ENCODE peak calls at places on chromosomes 5 and 9, in five cellular contexts. Z is foreskin fibroblast, L is BJ, K is choroid plexus epithelial cell, I is stomach. J is an unnamed sample.

GRCh38 chr9:16925426-16925825 is 55.0 kb upstream of the BNC2 start:
- DNase-seq in Z (peak; percentile 65), L (peak; percentile 20), K (peak; percentile 64), I (no peak), J (no peak)

GRCh38 chr9:124110307-124110915 is 98.8 kb downstream of the LHX2 start:
- DNase-seq in Z (peak; percentile 79), L (no peak), K (peak; percentile 74), I (peak; percentile 55), J (peak; percentile 23)

GRCh38 chr9:104987743-104988142 is 59.8 kb upstream of the ABCA1 start:
- DNase-seq in Z (no peak), L (no peak), K (no peak), I (no peak), J (no peak)

GRCh38 chr5:131386779-131387178 is 122.9 kb downstream of the CDC42SE2 start:
- DNase-seq in Z (no peak), L (no peak), K (peak; percentile 49), I (no peak), J (no peak)

GRCh38 chr9:75410405-75410804 is 322.1 kb downstream of the OSTF1 start:
- DNase-seq in Z (no peak), L (no peak), K (no peak), I (no peak), J (no peak)

GRCh38 chr9:131575121-131575640 is 29.9 kb downstream of the PRRT1B start:
- DNase-seq in Z (no peak), L (no peak), K (no peak), I (no peak), J (no peak)

GRCh38 chr5:57816108-57816507 is 333.5 kb upstream of the ACTBL2 start:
- DNase-seq in Z (peak; percentile 95), L (peak; percentile 92), K (peak; percentile 98), I (no peak), J (peak; percentile 92)

GRCh38 chr9:71928806-71929205 is 17.4 kb downstream of the C9orf85 start:
- DNase-seq in Z (peak; percentile 61), L (peak; percentile 39), K (no peak), I (no peak), J (no peak)

GRCh38 chr9:134670042-134670525 is 28.5 kb downstream of the COL5A1 start:
- DNase-seq in Z (peak; percentile 86), L (peak; percentile 87), K (peak; percentile 95), I (no peak), J (peak; percentile 73)

GRCh38 chr5:164184158-164184557 is 678.7 kb downstream of the MAT2B start:
- DNase-seq in Z (no peak), L (no peak), K (no peak), I (no peak), J (no peak)

GRCh38 chr5:5298068-5298633 is 124.3 kb upstream of the ICE1 start:
- DNase-seq in Z (no peak), L (no peak), K (no peak), I (no peak), J (no peak)

GRCh38 chr5:963673-964531 is 44.7 kb upstream of the NKD2 start:
- DNase-seq in Z (peak; percentile 77), L (peak; percentile 70), K (peak; percentile 54), I (no peak), J (peak; percentile 41)

GRCh38 chr5:136060963-136061362 is 32.2 kb downstream of the TGFBI start:
- DNase-seq in Z (no peak), L (no peak), K (no peak), I (no peak), J (no peak)

DNA sequence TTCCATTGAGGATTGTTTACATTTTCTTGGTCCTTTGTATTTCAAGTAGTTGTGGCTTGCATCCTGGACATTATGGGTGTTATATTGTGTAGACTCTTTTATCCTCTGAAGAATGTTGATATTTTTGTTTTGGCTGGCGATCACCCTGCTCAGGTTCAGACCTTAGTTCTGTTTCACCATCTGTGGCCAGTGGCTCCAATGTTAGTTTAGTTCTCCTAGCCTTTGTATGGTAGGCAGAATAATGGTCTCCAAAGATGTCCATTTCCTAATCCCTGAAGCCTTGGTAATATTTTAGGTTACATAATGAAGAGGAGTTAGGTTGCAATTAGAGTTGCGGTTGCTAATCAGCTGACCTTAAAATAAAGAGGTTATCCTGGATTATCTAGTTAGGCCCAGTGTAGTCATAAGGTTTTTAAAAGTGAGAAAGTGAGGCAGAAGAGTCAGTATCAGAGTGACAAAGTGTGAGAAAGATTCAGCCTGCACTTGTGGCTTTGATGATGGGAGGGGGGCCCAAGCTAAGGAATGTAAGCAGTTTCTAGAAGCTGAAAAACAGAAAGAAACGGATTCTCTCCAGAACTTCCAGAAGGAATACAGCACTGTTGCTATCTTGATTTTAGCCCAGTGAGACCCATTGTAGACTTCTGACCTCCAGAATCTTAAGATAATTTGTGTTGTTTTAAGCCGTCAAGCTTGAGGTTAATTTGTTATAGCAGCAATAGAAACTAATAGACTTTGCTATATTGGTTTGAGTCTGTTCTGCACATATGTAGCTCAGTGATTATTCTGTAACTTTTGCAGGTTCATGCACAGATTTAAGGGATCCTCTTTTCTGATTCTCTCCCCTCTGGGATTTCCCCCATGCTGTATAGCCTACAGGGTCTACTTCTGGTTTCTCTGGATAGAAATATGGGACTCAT is 21.5 kb downstream of the LNPEP start:
- DNase-seq in Z (no peak), L (no peak), K (no peak), I (no peak), J (no peak)
- H3K4me3 ChIP-seq in Z (no peak overlapping the region), L (no peak overlapping the region), K (no peak overlapping the region), I (no peak overlapping the region), J (no peak overlapping the region)

GRCh38 chr9:128125575-128126354 is 1.8 kb downstream of the PTGES2 start:
- DNase-seq in Z (no peak), L (no peak), K (peak; percentile 43), I (no peak), J (peak; percentile 12)
- H3K4me3 ChIP-seq in Z (no peak overlapping the region), L (no peak overlapping the region), K (peak overlapping the region; percentile 23), I (peak overlapping the region; percentile 73), J (peak overlapping the region; percentile 5)

DNA sequence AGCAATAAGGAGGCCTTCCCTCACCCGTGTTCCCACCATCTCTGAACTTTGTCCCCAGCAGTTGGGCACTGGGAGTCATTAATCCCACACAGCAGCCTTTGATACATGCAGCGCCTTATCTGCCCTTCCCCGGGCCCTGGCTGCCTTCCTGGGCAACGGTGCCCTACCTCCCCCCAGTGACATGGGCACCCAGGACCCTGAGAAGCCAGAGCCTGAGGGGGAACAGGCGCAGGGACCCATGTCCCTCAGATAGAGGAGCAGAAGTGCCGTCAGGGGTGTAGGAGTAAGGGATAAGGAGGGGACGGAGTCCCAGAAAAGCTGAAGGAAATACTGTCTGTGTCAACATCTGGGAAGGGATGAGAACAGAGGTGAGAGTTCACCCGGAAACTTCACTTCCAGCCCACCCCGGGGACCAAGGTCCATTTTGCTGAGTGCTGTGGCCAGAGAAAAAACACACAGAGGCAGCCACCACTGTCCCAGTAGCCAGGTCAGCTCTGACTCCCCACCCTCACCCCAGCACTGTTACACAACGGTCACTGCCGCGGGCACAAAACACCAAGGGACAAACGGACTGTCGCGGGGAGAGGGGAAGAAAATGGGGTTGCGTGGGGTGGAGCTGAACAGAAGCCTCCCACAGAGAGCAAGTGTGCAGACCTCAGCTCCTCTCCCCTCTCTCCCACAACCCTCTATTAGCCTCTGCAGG is 3.8 kb downstream of the PCDH1 start:
- DNase-seq in Z (no peak), L (no peak), K (no peak), I (peak; percentile 72), J (no peak)
- H3K4me3 ChIP-seq in Z (no peak overlapping the region), L (no peak overlapping the region), K (no peak overlapping the region), I (peak overlapping the region; percentile 74), J (no peak overlapping the region)

DNA sequence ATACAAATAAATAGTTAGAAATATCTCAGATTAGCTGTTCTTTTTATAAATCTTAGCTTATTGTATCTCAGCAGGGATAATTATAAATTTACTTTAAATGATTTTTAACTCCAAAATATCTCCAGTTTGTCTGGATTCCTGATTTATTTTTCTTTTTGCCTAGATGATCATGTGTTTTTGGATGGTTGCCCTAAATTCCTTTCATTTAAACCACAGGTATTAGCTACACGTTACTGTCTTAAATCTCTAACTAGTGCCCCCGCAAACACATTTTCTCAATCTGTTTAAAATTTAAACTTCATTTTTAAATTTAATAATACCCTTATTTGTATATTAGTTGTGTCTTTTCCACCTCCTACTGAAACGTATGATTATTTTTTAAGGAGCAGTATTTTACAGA is 5.6 kb downstream of the FER start:
- DNase-seq in Z (no peak), L (no peak), K (peak; percentile 73), I (no peak), J (no peak)
- H3K4me3 ChIP-seq in Z (no peak overlapping the region), L (no peak overlapping the region), K (no peak overlapping the region), I (no peak overlapping the region), J (no peak overlapping the region)

GRCh38 chr9:94586814-94587213 is 6.8 kb downstream of the FBP2 start:
- DNase-seq in Z (peak; percentile 15), L (no peak), K (peak; percentile 39), I (no peak), J (peak; percentile 7)

GRCh38 chr9:94593459-94594345 is at the start of gene FBP2:
- DNase-seq in Z (no peak), L (no peak), K (no peak), I (peak; percentile 80), J (no peak)

GRCh38 chr9:94588681-94589080 is 4.9 kb downstream of the FBP2 start:
- DNase-seq in Z (no peak), L (no peak), K (no peak), I (no peak), J (no peak)

GRCh38 chr9:94586316-94586715 is 7.3 kb downstream of the FBP2 start:
- DNase-seq in Z (no peak), L (no peak), K (peak; percentile 16), I (no peak), J (no peak)

GRCh38 chr9:94591876-94592275 is 1.7 kb downstream of the FBP2 start:
- DNase-seq in Z (no peak), L (no peak), K (no peak), I (no peak), J (no peak)
- H3K4me3 ChIP-seq in Z (no peak overlapping the region), L (no peak overlapping the region), K (no peak overlapping the region), I (no peak overlapping the region), J (no peak overlapping the region)

GRCh38 chr5:80194470-80194869 is 61.4 kb downstream of the SERINC5 start:
- DNase-seq in Z (peak; percentile 29), L (no peak), K (no peak), I (no peak), J (no peak)
- H3K4me3 ChIP-seq in Z (no peak overlapping the region), L (no peak overlapping the region), K (no peak overlapping the region), I (no peak overlapping the region), J (no peak overlapping the region)

GRCh38 chr5:35194636-35195471 is 35.4 kb downstream of the PRLR start:
- DNase-seq in Z (no peak), L (no peak), K (no peak), I (no peak), J (no peak)
- H3K4me3 ChIP-seq in Z (no peak overlapping the region), L (no peak overlapping the region), K (no peak overlapping the region), I (no peak overlapping the region), J (no peak overlapping the region)

GRCh38 chr5:38845555-38846378 is at the start of gene OSMR:
- DNase-seq in Z (peak; percentile 100), L (peak; percentile 93), K (peak; percentile 99), I (peak; percentile 79), J (peak; percentile 98)
- H3K4me3 ChIP-seq in Z (peak within 1 kb of the TSS; percentile 94), L (peak within 1 kb of the TSS; percentile 96), K (peak within 1 kb of the TSS; percentile 92), I (peak within 1 kb of the TSS; percentile 49), J (peak within 1 kb of the TSS; percentile 88)